ENCODE peak calls at places on chromosome 13, in eight cellular contexts. K is right lobe of liver, Q is ascending aorta, X is PC-9, H is BE2C, T is Peyer's patch, P is upper lobe of right lung, A is IMR-90. Y is an unnamed sample. For H3K4me1 and H3K9me3, the result is how much of the 10 kb centered on the place peaks cover.

GRCh38 chr13:19910336-19911072 is 47.1 kb upstream of the ZMYM5 start:
- DNase-seq in K (no peak), Q (no peak), X (peak), H (no peak), T (no peak), P (no peak), A (peak), Y (no peak)

GRCh38 chr13:77907653-77908341 is 10.8 kb downstream of the EDNRB start:
- DNase-seq in K (no peak), Q (no peak), X (no peak), H (no peak), T (no peak), P (no peak), A (no peak), Y (no peak)

GRCh38 chr13:89514534-89515312 is 1832.8 kb upstream of the MIR17HG start:
- DNase-seq in K (no peak), Q (no peak), X (peak), H (no peak), T (no peak), P (no peak), A (peak), Y (no peak)

GRCh38 chr13:22112956-22113750 is 442.3 kb downstream of the FGF9 start:
- DNase-seq in K (no peak), Q (no peak), X (no peak), H (no peak), T (no peak), P (no peak), A (no peak), Y (no peak)

GRCh38 chr13:113357529-113357928 is 6.4 kb downstream of the GRTP1 start:
- DNase-seq in K (no peak), Q (no peak), X (no peak), H (no peak), T (no peak), P (no peak), A (peak), Y (no peak)

GRCh38 chr13:43107780-43108179 is 84.4 kb downstream of the DNAJC15 start:
- DNase-seq in K (no peak), Q (no peak), X (no peak), H (no peak), T (no peak), P (no peak), A (peak), Y (no peak)

GRCh38 chr13:50156140-50156539 is 140.9 kb downstream of the KCNRG start:
- DNase-seq in K (no peak), Q (no peak), X (no peak), H (no peak), T (no peak), P (no peak), A (peak), Y (no peak)

GRCh38 chr13:61275740-61276139 is 139.9 kb downstream of the PCDH20 start:
- DNase-seq in K (no peak), Q (no peak), X (no peak), H (no peak), T (no peak), P (no peak), A (no peak), Y (no peak)

GRCh38 chr13:111661052-111661451 is 340.6 kb downstream of the TEX29 start:
- DNase-seq in K (no peak), Q (no peak), X (no peak), H (no peak), T (no peak), P (no peak), A (no peak), Y (no peak)

GRCh38 chr13:113431171-113431570 is 22.1 kb downstream of the ADPRHL1 start:
- DNase-seq in K (no peak), Q (no peak), X (no peak), H (no peak), T (no peak), P (no peak), A (no peak), Y (no peak)

GRCh38 chr13:96816874-96817273 is 177.4 kb downstream of the OXGR1 start:
- DNase-seq in K (no peak), Q (no peak), X (no peak), H (no peak), T (no peak), P (no peak), A (no peak), Y (no peak)

GRCh38 chr13:20141238-20142018 is 19.4 kb downstream of the GJA3 start:
- DNase-seq in K (no peak), Q (no peak), X (no peak), H (peak), T (no peak), P (no peak), A (no peak), Y (no peak)

GRCh38 chr13:54248306-54248705 is 1219.7 kb downstream of the OLFM4 start:
- DNase-seq in K (no peak), Q (no peak), X (no peak), H (no peak), T (no peak), P (no peak), A (no peak), Y (no peak)

GRCh38 chr13:84126671-84127171 is 244.4 kb upstream of the SLITRK1 start:
- DNase-seq in K (no peak), Q (no peak), X (no peak), H (no peak), T (no peak), P (no peak), A (no peak), Y (no peak)

GRCh38 chr13:60662595-60662994 is 265.6 kb downstream of the TDRD3 start:
- DNase-seq in K (no peak), Q (no peak), X (no peak), H (no peak), T (no peak), P (no peak), A (no peak), Y (no peak)

GRCh38 chr13:98890186-98890585 is 87.7 kb downstream of the DOCK9 start:
- DNase-seq in K (no peak), Q (no peak), X (peak), H (peak), T (no peak), P (no peak), A (peak), Y (no peak)

GRCh38 chr13:28494861-28495585 is at the start of gene FLT1:
- DNase-seq in K (peak), Q (no peak), X (no peak), H (peak), T (no peak), P (peak), A (peak), Y (no peak)

GRCh38 chr13:94249512-94249911 is 230.0 kb downstream of the DCT start:
- DNase-seq in K (no peak), Q (no peak), X (peak), H (no peak), T (no peak), P (no peak), A (peak), Y (no peak)

GRCh38 chr13:36673838-36674326 is at the start of gene SERTM1:
- DNase-seq in K (no peak), Q (no peak), X (no peak), H (peak), T (no peak), P (peak), A (no peak), Y (no peak)

GRCh38 chr13:88246239-88246638 is 575.1 kb downstream of the SLITRK5 start:
- DNase-seq in K (no peak), Q (no peak), X (no peak), H (peak), T (no peak), P (no peak), A (no peak), Y (no peak)

GRCh38 chr13:107450426-107450825 is 764.9 kb downstream of the LIG4 start:
- DNase-seq in K (no peak), Q (no peak), X (no peak), H (no peak), T (no peak), P (no peak), A (peak), Y (no peak)

GRCh38 chr13:46172531-46172991 is 9.4 kb downstream of the LCP1 start:
- DNase-seq in K (peak), Q (no peak), X (no peak), H (no peak), T (peak), P (no peak), A (no peak), Y (peak)

GRCh38 chr13:81058916-81059290 is 718.0 kb upstream of the SPRY2 start:
- DNase-seq in K (no peak), Q (no peak), X (no peak), H (no peak), T (no peak), P (no peak), A (no peak), Y (no peak)

GRCh38 chr13:109790951-109791605 is 4.7 kb upstream of the IRS2 start:
- DNase-seq in K (peak), Q (no peak), X (peak), H (peak), T (no peak), P (no peak), A (peak), Y (no peak)

GRCh38 chr13:27917121-27917947 is 2.5 kb upstream of the PDX1 start:
- DNase-seq in K (no peak), Q (no peak), X (no peak), H (no peak), T (no peak), P (no peak), A (no peak), Y (no peak)

GRCh38 chr13:79659161-79659560 is 178.2 kb downstream of the NDFIP2 start:
- DNase-seq in K (no peak), Q (no peak), X (no peak), H (peak), T (no peak), P (no peak), A (no peak), Y (no peak)

DNA sequence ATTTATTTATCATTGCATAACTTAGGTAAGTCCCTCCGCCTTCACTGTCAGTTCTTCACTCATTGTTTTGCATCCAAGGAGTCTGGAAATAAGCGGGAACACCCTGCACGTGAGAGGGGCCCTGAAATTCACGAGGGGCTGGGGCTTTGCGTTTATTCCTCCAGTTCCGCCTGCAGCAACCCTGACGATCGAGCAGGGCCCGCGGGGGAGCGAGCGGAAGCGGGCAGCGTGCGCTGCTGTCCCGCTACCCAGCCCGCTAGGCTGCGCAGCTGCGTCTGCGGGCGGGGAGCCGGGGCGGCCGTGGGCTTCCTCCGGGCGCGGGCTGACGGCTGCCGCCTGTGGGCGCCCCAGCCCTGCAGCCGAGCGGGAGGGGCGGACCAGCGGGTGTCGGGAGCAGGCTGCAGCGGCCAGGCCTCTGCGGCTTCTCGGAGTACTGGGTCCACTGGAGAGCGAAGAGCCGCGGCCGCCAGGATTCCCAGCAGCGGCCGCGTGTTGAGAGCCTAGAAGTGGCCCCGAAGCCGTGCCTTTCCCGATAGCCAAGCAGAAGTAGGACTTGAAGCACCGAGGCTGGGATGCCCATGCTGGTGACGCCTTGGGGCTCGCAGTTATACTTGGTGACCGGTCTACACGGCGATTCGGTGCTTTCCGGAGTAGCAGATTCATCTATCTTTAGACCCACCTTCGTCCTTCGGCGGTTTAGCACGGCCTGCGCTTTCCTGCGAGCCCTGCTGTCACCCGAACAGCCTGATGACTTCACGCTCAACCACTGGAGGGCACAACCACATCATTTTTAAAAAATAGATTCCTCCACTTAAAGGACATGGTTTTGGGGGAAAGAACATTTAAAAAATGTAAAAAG is 32.9 kb upstream of the SACS start:
- DNase-seq in K (peak), Q (no peak), X (no peak), H (peak), T (peak), P (peak), A (peak), Y (peak)
- H3K4me1 ChIP-seq in K (under half), Q (under half), X (under half), H (under half), T (under half), P (under half), A (under half), Y (under half)

GRCh38 chr13:25170554-25171107 is 1.5 kb downstream of the AMER2 start:
- DNase-seq in K (no peak), Q (no peak), X (no peak), H (no peak), T (no peak), P (no peak), A (no peak), Y (no peak)
- H3K4me3 ChIP-seq in K (no peak), Q (peak), X (no peak), H (no peak), T (no peak), P (no peak), A (no peak), Y (no peak)

DNA sequence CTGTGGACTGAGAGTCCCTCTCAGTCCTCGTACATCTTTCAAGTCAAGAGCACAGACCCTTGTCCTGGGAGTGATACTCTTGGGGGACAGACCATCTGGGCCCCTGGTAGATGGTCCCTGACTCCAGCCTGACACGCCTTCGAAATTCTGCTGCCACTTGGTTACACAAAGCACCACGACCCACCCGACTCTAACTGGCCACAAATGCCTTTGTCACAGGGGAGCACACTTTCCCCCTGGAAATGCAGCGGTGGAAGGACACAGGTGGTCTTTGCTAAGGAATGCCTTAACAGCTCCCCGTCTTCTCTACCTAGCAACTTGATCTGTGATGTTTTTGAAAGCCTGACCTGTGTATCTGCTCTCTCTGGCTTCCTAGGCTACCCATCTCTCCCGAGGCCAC is 13.8 kb upstream of the DHRS12 start:
- DNase-seq in K (no peak), Q (no peak), X (no peak), H (no peak), T (no peak), P (no peak), A (no peak), Y (no peak)
- H3K9me3 ChIP-seq in K (under half), Q (under half), X (under half), H (under half), T (under half), P (under half), A (under half), Y (under half)

GRCh38 chr13:40565282-40566148 is 100.9 kb downstream of the FOXO1 start:
- DNase-seq in K (no peak), Q (no peak), X (no peak), H (no peak), T (no peak), P (no peak), A (no peak), Y (no peak)
- H3K4me1 ChIP-seq in K (under half), Q (under half), X (under half), H (under half), T (under half), P (half or more), A (under half), Y (under half)

Y was measured in effector memory CD4-positive, alpha-beta T cell.